ENCODE peak calls at places on chromosome 1, in five cellular contexts. I is AG09319; J is CD8-positive, alpha-beta T cell; P is A549; Z is AG04450. D is an unnamed sample.

GRCh38 chr1:97066860-97067259 is 345.3 kb downstream of the PTBP2 start:
- DNase-seq in J (no peak), I (no peak), Z (no peak), P (no peak), D (no peak)

GRCh38 chr1:178537445-178538090 is 24.7 kb downstream of the TEX35 start:
- DNase-seq in Z (no peak), I (no peak), P (no peak), J (no peak), D (no peak)

GRCh38 chr1:7278045-7278444 is 492.8 kb downstream of the CAMTA1 start:
- DNase-seq in P (no peak), Z (no peak), I (no peak), J (no peak), D (no peak)

GRCh38 chr1:181013144-181013543 is 9.5 kb downstream of the STX6 start:
- DNase-seq in I (no peak), P (no peak), J (peak; percentile 68), Z (no peak), D (no peak)

GRCh38 chr1:10257851-10258250 is 47.5 kb downstream of the KIF1B start:
- DNase-seq in J (no peak), Z (no peak), I (no peak), P (no peak), D (no peak)

GRCh38 chr1:153353226-153353947 is 4.3 kb upstream of the S100A9 start:
- DNase-seq in I (no peak), P (peak; percentile 75), Z (no peak), J (no peak), D (no peak)

GRCh38 chr1:218537131-218537904 is 192.2 kb downstream of the TGFB2 start:
- DNase-seq in J (no peak), P (no peak), Z (peak; percentile 26), I (no peak), D (no peak)

GRCh38 chr1:230744382-230744781 is 2.8 kb upstream of the CAPN9 start:
- DNase-seq in J (no peak), I (no peak), P (no peak), Z (peak; percentile 39), D (no peak)

GRCh38 chr1:221689138-221689537 is 52.8 kb downstream of the DUSP10 start:
- DNase-seq in Z (no peak), I (no peak), P (no peak), J (peak; percentile 26), D (no peak)

GRCh38 chr1:154877370-154877974 is 7.4 kb upstream of the KCNN3 start:
- DNase-seq in I (no peak), J (no peak), P (no peak), Z (no peak), D (no peak)

GRCh38 chr1:211259596-211260126 is 495 bp downstream of the RCOR3 start:
- DNase-seq in J (peak; percentile 72), I (peak; percentile 8), P (peak; percentile 31), Z (no peak), D (no peak)

GRCh38 chr1:25690396-25690956 is 73.9 kb downstream of the MAN1C1 start:
- DNase-seq in J (no peak), Z (no peak), P (no peak), I (no peak), D (no peak)

GRCh38 chr1:8980656-8981055 is 35.0 kb downstream of the CA6 start:
- DNase-seq in P (no peak), I (no peak), J (no peak), Z (no peak), D (peak; percentile 22)

GRCh38 chr1:21451212-21451611 is 11.3 kb downstream of the NBPF3 start:
- DNase-seq in J (no peak), I (no peak), Z (peak; percentile 72), P (no peak), D (no peak)

GRCh38 chr1:50703240-50703639 is 256.8 kb downstream of the FAF1 start:
- DNase-seq in J (no peak), I (no peak), Z (no peak), P (no peak), D (no peak)

GRCh38 chr1:218778731-218779130 is 394.9 kb upstream of the LYPLAL1 start:
- DNase-seq in Z (no peak), I (no peak), J (no peak), P (no peak), D (no peak)

GRCh38 chr1:74505889-74506288 is 6.5 kb downstream of the LRRC53 start:
- DNase-seq in J (no peak), P (no peak), Z (no peak), I (no peak), D (no peak)

GRCh38 chr1:74506311-74506710 is 6.1 kb downstream of the LRRC53 start:
- DNase-seq in P (no peak), J (no peak), Z (no peak), I (no peak), D (no peak)

GRCh38 chr1:74505133-74505532 is 7.3 kb downstream of the LRRC53 start:
- DNase-seq in J (no peak), Z (no peak), P (no peak), I (no peak), D (no peak)

GRCh38 chr1:74502858-74503257 is 9.6 kb downstream of the LRRC53 start:
- DNase-seq in J (no peak), I (no peak), Z (no peak), P (no peak), D (no peak)

GRCh38 chr1:74504125-74505065 is 8.0 kb downstream of the LRRC53 start:
- DNase-seq in P (peak; percentile 2), J (peak; percentile 22), Z (peak; percentile 13), I (peak; percentile 3), D (no peak)
- TF ChIP-seq CTCF in P (peak; percentile 48), J (peak; percentile 32), Z (peak; percentile 99), I (peak; percentile 85), D (peak; percentile 82)

GRCh38 chr1:109644670-109645069 is 11.2 kb upstream of the GSTM4 start:
- DNase-seq in P (no peak), J (no peak), I (no peak), Z (no peak), D (peak; percentile 28)

GRCh38 chr1:109650609-109651008 is 5.3 kb upstream of the GSTM4 start:
- DNase-seq in I (no peak), P (no peak), Z (no peak), J (no peak), D (no peak)

GRCh38 chr1:109653286-109653685 is 2.6 kb upstream of the GSTM4 start:
- DNase-seq in J (no peak), Z (no peak), P (no peak), I (no peak), D (no peak)

GRCh38 chr1:109652446-109652845 is 3.5 kb upstream of the GSTM4 start:
- DNase-seq in I (no peak), Z (no peak), J (no peak), P (no peak), D (no peak)

DNA sequence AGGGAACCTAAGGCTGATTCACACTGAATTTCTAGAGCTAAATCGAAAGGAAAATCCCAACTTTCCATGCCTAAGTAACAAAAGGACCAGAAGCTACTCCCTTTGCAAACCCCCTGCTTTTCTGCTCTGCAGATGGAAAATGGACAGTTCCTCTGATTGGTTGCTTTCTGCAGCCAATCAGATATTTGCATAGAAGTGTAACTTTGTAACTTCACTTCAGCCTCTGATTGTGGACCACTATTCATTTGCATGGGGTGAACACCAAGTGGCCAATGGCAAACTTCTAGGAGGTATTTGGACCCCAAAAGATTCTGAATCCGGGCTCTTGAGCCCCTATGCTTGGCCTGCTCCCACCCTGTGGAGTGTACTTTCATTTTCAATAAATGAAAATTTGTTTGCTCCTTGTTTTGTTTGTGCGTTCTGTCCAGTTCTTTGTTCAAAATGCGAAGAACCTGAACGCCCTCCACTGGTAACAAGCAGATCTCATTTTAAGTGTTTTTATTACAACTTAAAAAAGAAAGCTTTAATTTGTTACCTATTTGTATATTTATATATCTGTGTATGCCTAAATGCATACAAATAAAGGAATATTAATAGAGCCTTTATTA is 6.4 kb upstream of the GSTM4 start:
- DNase-seq in P (no peak), I (no peak), Z (no peak), J (no peak), D (no peak)
- TF ChIP-seq CTCF in P (peak; percentile 55), I (peak; percentile 59), Z (peak; percentile 16), J (no peak), D (peak; percentile 66)

GRCh38 chr1:67285780-67286488 is 21.7 kb upstream of the IL12RB2 start:
- DNase-seq in J (no peak), I (no peak), P (no peak), Z (no peak), D (no peak)
- TF ChIP-seq CTCF in J (no peak), I (no peak), P (no peak), Z (no peak), D (no peak)

GRCh38 chr1:167339405-167339804 is 118.7 kb downstream of the POU2F1 start:
- DNase-seq in I (no peak), P (no peak), J (no peak), Z (no peak), D (no peak)
- TF ChIP-seq CTCF in I (no peak), P (no peak), J (no peak), Z (no peak), D (no peak)

DNA sequence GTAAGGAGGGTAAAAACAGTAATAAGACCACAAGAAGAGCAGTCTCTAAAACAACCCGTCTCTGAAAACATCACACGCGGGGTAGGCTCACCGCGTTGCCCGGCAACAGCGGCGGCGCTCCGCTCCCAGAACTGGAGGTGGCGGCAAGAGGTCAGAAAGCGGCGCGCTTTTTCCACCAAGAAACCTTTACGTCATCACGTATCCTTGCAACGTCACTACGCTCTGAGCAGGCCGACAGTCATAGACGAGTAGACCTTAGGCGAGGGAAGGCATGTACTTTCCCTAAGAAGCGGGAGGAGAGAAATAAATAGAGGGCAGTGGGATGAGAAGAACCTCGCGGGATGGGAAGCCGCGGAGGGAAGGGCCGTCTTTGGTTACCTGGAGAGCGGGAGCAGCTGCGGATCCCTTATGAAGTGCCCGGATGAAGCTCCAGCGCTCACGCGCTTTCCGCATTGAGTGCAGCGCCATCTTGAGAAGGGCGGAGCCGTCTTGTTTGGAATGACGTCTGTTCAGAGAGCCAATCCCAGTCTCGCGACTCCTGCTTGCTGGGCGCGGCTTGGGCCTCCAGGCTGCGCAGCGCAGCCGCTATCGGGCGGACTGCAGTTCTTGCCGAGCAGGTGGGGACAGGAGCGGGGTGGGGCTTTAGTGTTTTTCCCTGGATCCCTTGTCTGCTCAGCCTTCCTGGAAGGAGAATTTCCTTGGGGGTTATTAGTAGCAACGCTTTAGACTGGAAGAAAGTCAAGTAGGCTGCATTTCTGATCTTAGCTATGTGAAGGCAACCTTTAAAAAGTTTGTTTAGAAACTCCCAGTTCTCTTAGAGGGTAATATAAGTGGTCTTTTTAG is at the start of gene WARS2:
- DNase-seq in P (peak; percentile 65), J (peak; percentile 96), I (peak; percentile 93), Z (peak; percentile 93), D (peak; percentile 97)
- TF ChIP-seq CTCF in P (no peak), J (no peak), I (peak; percentile 21), Z (no peak), D (no peak)

GRCh38 chr1:156816561-156817328 is at the start of gene SH2D2A:
- DNase-seq in P (no peak), I (no peak), Z (no peak), J (peak; percentile 99), D (no peak)

GRCh38 chr1:156814571-156815260 is 1.9 kb downstream of the SH2D2A start:
- DNase-seq in P (no peak), J (peak; percentile 54), Z (no peak), I (no peak), D (no peak)

GRCh38 chr1:156815851-156816536 is 654 bp downstream of the SH2D2A start:
- DNase-seq in J (peak; percentile 45), Z (no peak), I (no peak), P (no peak), D (no peak)

GRCh38 chr1:156813750-156814570 is 2.7 kb downstream of the SH2D2A start:
- DNase-seq in Z (no peak), I (no peak), P (peak; percentile 73), J (peak; percentile 87), D (no peak)

GRCh38 chr1:156815307-156815826 is 1.3 kb downstream of the SH2D2A start:
- DNase-seq in Z (peak; percentile 39), I (peak; percentile 45), J (no peak), P (peak; percentile 27), D (no peak)
- TF ChIP-seq CTCF in Z (no peak), I (no peak), J (no peak), P (no peak), D (no peak)